ENCODE peak calls at places on chromosome 3, in eight cellular contexts. F is HL-60, B is fibroblast of lung, E is lower lobe of right lung, V is astrocyte, S is bronchial epithelial cell, Y is dorsolateral prefrontal cortex, A is HCT116. K is an unnamed sample.
A peak's percentile ranks its signal among the peaks of the same experiment; 100 is the strongest.

GRCh38 chr3:134718736-134719135 is 67.9 kb upstream of the KY start:
- DNase-seq in F (no peak), B (peak; percentile 75), E (no peak), V (peak; percentile 71), S (no peak), Y (no peak), A (no peak), K (peak; percentile 85)

GRCh38 chr3:184154909-184155643 is at the start of gene DVL3:
- DNase-seq in F (peak; percentile 21), B (peak; percentile 55), E (peak; percentile 86), V (peak; percentile 37), S (no peak), Y (peak; percentile 57), A (no peak), K (peak; percentile 56)

GRCh38 chr3:132145833-132146232 is 111.0 kb upstream of the CPNE4 start:
- DNase-seq in F (no peak), B (peak; percentile 7), E (no peak), V (no peak), S (no peak), Y (no peak), A (no peak), K (peak; percentile 30)

GRCh38 chr3:42739401-42740158 is 33.5 kb downstream of the CCDC13 start:
- DNase-seq in F (no peak), B (no peak), E (no peak), V (no peak), S (no peak), Y (peak; percentile 89), A (no peak), K (no peak)

GRCh38 chr3:45659661-45660566 is 29.3 kb upstream of the SACM1L start:
- DNase-seq in F (peak; percentile 29), B (peak; percentile 79), E (peak; percentile 76), V (peak; percentile 72), S (peak; percentile 66), Y (peak; percentile 66), A (peak; percentile 41), K (peak; percentile 94)

GRCh38 chr3:134708671-134709070 is 57.8 kb upstream of the KY start:
- DNase-seq in F (no peak), B (peak; percentile 56), E (no peak), V (peak; percentile 27), S (peak; percentile 10), Y (no peak), A (no peak), K (peak; percentile 43)

GRCh38 chr3:186152361-186152798 is 43.5 kb upstream of the ETV5 start:
- DNase-seq in F (peak; percentile 16), B (peak; percentile 10), E (no peak), V (no peak), S (no peak), Y (no peak), A (no peak), K (no peak)

GRCh38 chr3:53629396-53629711 is 134.9 kb downstream of the CACNA1D start:
- DNase-seq in F (no peak), B (no peak), E (no peak), V (no peak), S (no peak), Y (no peak), A (no peak), K (no peak)

GRCh38 chr3:157501863-157502262 is 1.4 kb downstream of the VEPH1 start:
- DNase-seq in F (no peak), B (no peak), E (no peak), V (no peak), S (no peak), Y (no peak), A (no peak), K (no peak)

GRCh38 chr3:50338989-50339388 is 1.6 kb downstream of the RASSF1 start:
- DNase-seq in F (peak; percentile 64), B (no peak), E (no peak), V (no peak), S (no peak), Y (no peak), A (no peak), K (no peak)

GRCh38 chr3:160454995-160455394 is 5.4 kb upstream of the TRIM59 start:
- DNase-seq in F (no peak), B (no peak), E (no peak), V (no peak), S (no peak), Y (no peak), A (no peak), K (no peak)

GRCh38 chr3:156511987-156512677 is 42.8 kb downstream of the SSR3 start:
- DNase-seq in F (no peak), B (no peak), E (no peak), V (no peak), S (no peak), Y (no peak), A (no peak), K (no peak)

GRCh38 chr3:159634414-159634813 is 354.2 kb upstream of the IL12A start:
- DNase-seq in F (no peak), B (peak; percentile 94), E (no peak), V (peak; percentile 93), S (peak; percentile 65), Y (no peak), A (no peak), K (peak; percentile 36)

GRCh38 chr3:193560870-193561269 is 6.2 kb upstream of the ATP13A4 start:
- DNase-seq in F (no peak), B (no peak), E (no peak), V (no peak), S (no peak), Y (no peak), A (no peak), K (no peak)

GRCh38 chr3:187318819-187319616 is 27.5 kb upstream of the MASP1 start:
- DNase-seq in F (peak; percentile 27), B (peak; percentile 54), E (no peak), V (peak; percentile 44), S (peak; percentile 48), Y (peak; percentile 26), A (peak; percentile 42), K (peak; percentile 86)

DNA sequence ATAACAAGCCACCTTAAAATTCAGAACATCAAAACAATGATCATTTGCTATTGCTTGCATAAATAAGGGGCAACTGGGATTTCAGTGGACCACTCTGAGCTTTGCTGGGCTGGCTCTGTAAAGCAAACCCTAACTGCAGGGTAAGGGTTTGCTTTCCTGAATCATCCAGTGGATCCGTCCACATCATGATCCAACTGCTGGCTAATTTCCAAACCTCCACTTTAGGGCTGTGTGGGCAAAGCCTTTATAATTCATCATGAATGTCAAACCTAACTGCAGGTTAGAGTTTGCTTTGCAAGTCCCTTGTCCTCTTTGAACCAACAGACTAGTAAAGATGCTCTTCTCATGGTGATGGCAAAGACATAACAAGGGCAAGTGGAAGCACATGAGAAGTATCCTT is 76.1 kb downstream of the SYNPR start:
- DNase-seq in F (no peak), B (peak; percentile 42), E (no peak), V (peak; percentile 25), S (peak; percentile 22), Y (no peak), A (no peak), K (no peak)
- TF ChIP-seq CTCF in F (no peak), B (no peak), E (no peak), V (no peak), S (no peak), Y (no peak), A (no peak), K (no peak)

GRCh38 chr3:116863270-116863770 is 153.7 kb downstream of the TUSC7 start:
- DNase-seq in F (no peak), B (no peak), E (no peak), V (no peak), S (no peak), Y (no peak), A (no peak), K (no peak)

GRCh38 chr3:116864627-116864927 is 155.0 kb downstream of the TUSC7 start:
- DNase-seq in F (no peak), B (no peak), E (no peak), V (no peak), S (no peak), Y (no peak), A (no peak), K (no peak)

GRCh38 chr3:116863842-116864626 is 154.5 kb downstream of the TUSC7 start:
- DNase-seq in F (no peak), B (peak; percentile 42), E (no peak), V (peak; percentile 34), S (peak; percentile 65), Y (peak; percentile 4), A (no peak), K (peak; percentile 57)
- H3K4me3 ChIP-seq in F (no peak overlapping the region), B (peak overlapping the region; percentile 32), E (peak overlapping the region; percentile 25), V (peak overlapping the region; percentile 55), S (no peak overlapping the region), Y (peak overlapping the region; percentile 50), A (no peak overlapping the region), K (peak overlapping the region; percentile 47)

DNA sequence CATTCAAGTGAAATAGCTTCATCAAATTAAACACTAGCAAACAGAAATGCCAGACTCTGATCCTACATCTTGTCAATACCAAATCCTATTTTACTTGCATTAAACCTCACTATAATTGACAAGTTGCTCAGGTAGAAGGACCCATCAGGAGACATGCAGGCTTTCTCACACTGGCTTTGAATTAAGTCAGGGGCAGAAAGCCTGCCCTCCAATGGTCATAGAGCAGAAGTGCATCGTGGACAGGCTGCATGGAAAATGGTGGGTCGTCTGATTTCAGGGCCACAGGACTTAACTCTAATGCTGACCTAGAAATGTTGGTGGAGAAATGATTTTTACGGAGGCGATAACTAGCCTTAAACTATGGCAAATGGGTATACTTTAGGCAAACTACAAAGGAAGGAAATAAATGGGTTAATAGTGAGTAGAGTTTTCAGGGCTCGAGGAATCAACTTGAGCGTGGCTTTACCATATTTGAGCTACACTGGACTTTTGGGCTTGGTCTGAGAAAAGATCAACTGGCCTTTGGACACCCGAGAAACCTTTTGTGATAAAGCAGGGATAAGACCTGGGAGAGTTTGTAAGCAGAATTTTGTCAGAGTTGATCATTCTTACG is 283.9 kb downstream of the GRM7 start:
- DNase-seq in F (peak; percentile 5), B (peak; percentile 1), E (no peak), V (no peak), S (peak; percentile 12), Y (no peak), A (peak; percentile 31), K (no peak)
- TF ChIP-seq CTCF in F (no peak), B (no peak), E (peak; percentile 41), V (peak; percentile 39), S (peak; percentile 50), Y (no peak), A (peak; percentile 37), K (no peak)

GRCh38 chr3:49199244-49199899 is 28.0 kb downstream of the KLHDC8B start:
- DNase-seq in F (no peak), B (peak; percentile 81), E (peak; percentile 81), V (peak; percentile 65), S (no peak), Y (peak; percentile 54), A (no peak), K (peak; percentile 64)
- H3K4me3 ChIP-seq in F (no peak overlapping the region), B (peak overlapping the region; percentile 56), E (peak overlapping the region; percentile 44), V (peak overlapping the region; percentile 48), S (no peak overlapping the region), Y (peak overlapping the region; percentile 30), A (no peak overlapping the region), K (peak overlapping the region; percentile 50)

GRCh38 chr3:122948398-122948797 is 79.2 kb downstream of the SEMA5B start:
- DNase-seq in F (no peak), B (no peak), E (no peak), V (no peak), S (no peak), Y (no peak), A (no peak), K (no peak)
- TF ChIP-seq CTCF in F (no peak), B (no peak), E (no peak), V (no peak), S (no peak), Y (no peak), A (no peak), K (no peak)

K was measured in fibroblast of the aortic adventitia.